ENCODE peak calls at places on chromosomes 13 and 19, in ten cellular contexts. I is breast epithelium; Q is A172; U is endothelial cell; C is renal cortical epithelial cell; X is substantia nigra; M is retinal pigment epithelial cell; R is stimulated activated naive CD8-positive, alpha-beta T cell treated with anti-CD3 and anti-CD28 coated beads, Interleukin-15, amount 100 ng/mL, for 72 hours; Y is stimulated activated CD4-positive, alpha-beta T cell treated with anti-CD3 and anti-CD28 coated beads, Interleukin-2, amount 100 ng/mL, for 24 hours; V is SW480. H is an unnamed sample.

GRCh38 chr13:59391696-59392095 is 772.0 kb downstream of the DIAPH3 start:
- DNase-seq in R (peak; percentile 48), Y (peak; percentile 30), I (no peak), Q (peak; percentile 51), M (no peak), X (peak; percentile 5), U (peak; percentile 65), V (peak; percentile 46), C (peak; percentile 74), H (peak; percentile 38)

GRCh38 chr19:33725567-33725966 is 71.1 kb upstream of the KCTD15 start:
- DNase-seq in C (no peak), U (no peak), R (no peak), X (no peak), Q (no peak), I (no peak), V (no peak), M (no peak), Y (no peak), H (no peak)

GRCh38 chr19:34120846-34121639 is 51.3 kb upstream of the LSM14A start:
- DNase-seq in R (peak; percentile 43), M (no peak), X (no peak), Y (peak; percentile 67), V (no peak), U (peak; percentile 55), I (no peak), Q (peak; percentile 26), C (peak; percentile 36), H (peak; percentile 18)

GRCh38 chr19:6509118-6509971 is 7.2 kb upstream of the TUBB4A start:
- DNase-seq in M (peak; percentile 83), U (no peak), V (no peak), C (no peak), Q (no peak), R (no peak), X (peak; percentile 96), Y (no peak), I (no peak), H (no peak)

GRCh38 chr13:59452189-59452588 is 711.5 kb downstream of the DIAPH3 start:
- DNase-seq in R (no peak), C (no peak), Q (no peak), I (no peak), Y (no peak), U (no peak), X (no peak), V (no peak), M (no peak), H (no peak)

GRCh38 chr13:109010912-109011311 is 381.5 kb downstream of the MYO16 start:
- DNase-seq in R (no peak), Q (no peak), U (peak; percentile 13), M (no peak), V (no peak), Y (no peak), X (no peak), C (no peak), I (no peak), H (no peak)

GRCh38 chr13:80050252-80050651 is 290.7 kb downstream of the SPRY2 start:
- DNase-seq in C (no peak), M (no peak), Y (no peak), V (no peak), R (no peak), X (no peak), Q (no peak), U (no peak), I (no peak), H (no peak)

GRCh38 chr19:44232867-44233266 is 20.5 kb downstream of the ZNF227 start:
- DNase-seq in Q (no peak), C (no peak), V (no peak), R (no peak), I (no peak), U (no peak), X (no peak), Y (no peak), M (no peak), H (no peak)

GRCh38 chr19:15393963-15394362 is 14.4 kb upstream of the AKAP8 start:
- DNase-seq in R (no peak), Y (no peak), I (no peak), Q (no peak), X (no peak), C (no peak), M (no peak), V (no peak), U (no peak), H (no peak)

GRCh38 chr13:114249062-114249461 is 14.4 kb downstream of the CDC16 start:
- DNase-seq in Q (no peak), Y (no peak), X (no peak), I (no peak), V (no peak), R (no peak), U (no peak), M (no peak), C (no peak), H (no peak)

GRCh38 chr13:35961461-35962220 is 169.5 kb downstream of the DCLK1 start:
- DNase-seq in Q (no peak), C (no peak), M (no peak), I (no peak), R (no peak), Y (no peak), V (peak; percentile 12), X (no peak), U (no peak), H (no peak)

GRCh38 chr13:68176486-68176885 is 946.4 kb upstream of the PCDH9 start:
- DNase-seq in R (no peak), Y (no peak), X (no peak), M (peak; percentile 54), U (no peak), I (no peak), V (no peak), Q (peak; percentile 71), C (peak; percentile 93), H (no peak)

GRCh38 chr19:48737360-48737998 is 2.9 kb downstream of the RASIP1 start:
- DNase-seq in M (no peak), R (no peak), Q (no peak), X (no peak), I (no peak), U (no peak), V (peak; percentile 53), Y (no peak), C (no peak), H (no peak)

GRCh38 chr19:49869009-49869483 is 1.7 kb upstream of the PNKP start:
- DNase-seq in I (no peak), M (no peak), X (no peak), U (no peak), C (no peak), Q (no peak), V (no peak), Y (no peak), R (no peak), H (no peak)

GRCh38 chr19:49387936-49388372 is at the start of gene KASH5:
- DNase-seq in V (peak; percentile 45), M (no peak), R (peak; percentile 66), X (no peak), C (peak; percentile 54), I (peak; percentile 75), U (no peak), Q (no peak), Y (peak; percentile 91), H (peak; percentile 54)

GRCh38 chr13:59997976-59998375 is 165.8 kb downstream of the DIAPH3 start:
- DNase-seq in R (no peak), X (no peak), Y (no peak), C (no peak), M (no peak), Q (no peak), U (no peak), V (no peak), I (no peak), H (no peak)

GRCh38 chr19:29551774-29552173 is 26.0 kb downstream of the VSTM2B start:
- DNase-seq in V (no peak), Q (no peak), X (no peak), M (no peak), I (no peak), U (no peak), R (no peak), C (no peak), Y (no peak), H (no peak)

GRCh38 chr13:51154029-51154555 is 43.0 kb upstream of the C13orf42 start:
- DNase-seq in Q (peak; percentile 15), R (no peak), I (no peak), X (no peak), V (no peak), C (peak; percentile 3), M (no peak), U (no peak), Y (peak; percentile 22), H (peak; percentile 33)

GRCh38 chr13:44386932-44387556 is 13.4 kb downstream of the SERP2 start:
- DNase-seq in Y (no peak), I (no peak), V (no peak), M (no peak), X (no peak), Q (no peak), R (no peak), U (no peak), C (no peak), H (no peak)

GRCh38 chr19:33461256-33462111 is 60.1 kb downstream of the PEPD start:
- DNase-seq in C (no peak), R (no peak), M (no peak), V (no peak), I (no peak), X (no peak), Y (no peak), U (no peak), Q (no peak), H (no peak)

GRCh38 chr19:1590641-1591397 is 1.8 kb downstream of the MBD3 start:
- DNase-seq in X (no peak), Q (no peak), M (no peak), U (no peak), I (no peak), V (no peak), C (no peak), Y (peak; percentile 49), R (no peak), H (peak; percentile 37)

GRCh38 chr13:88565566-88565965 is 894.4 kb downstream of the SLITRK5 start:
- DNase-seq in U (no peak), C (no peak), X (no peak), M (no peak), I (no peak), R (no peak), V (no peak), Q (no peak), Y (no peak), H (no peak)

GRCh38 chr13:26019881-26020535 is 31.8 kb downstream of the SHISA2 start:
- DNase-seq in C (peak; percentile 100), Y (no peak), X (no peak), Q (peak; percentile 29), R (no peak), I (no peak), U (no peak), M (no peak), V (peak; percentile 50), H (no peak)

GRCh38 chr19:4436231-4436630 is 21.4 kb downstream of the UBXN6 start:
- DNase-seq in U (no peak), I (no peak), R (no peak), V (no peak), Y (no peak), Q (no peak), M (no peak), C (no peak), X (no peak), H (no peak)

GRCh38 chr19:9586764-9587163 is 2.5 kb upstream of the ZNF121 start:
- DNase-seq in C (peak; percentile 70), X (no peak), Y (peak; percentile 79), I (peak; percentile 70), R (peak; percentile 60), M (no peak), V (peak; percentile 76), U (peak; percentile 75), Q (peak; percentile 74), H (peak; percentile 66)

GRCh38 chr13:39858794-39859193 is 203.3 kb downstream of the COG6 start:
- DNase-seq in X (no peak), Q (no peak), M (no peak), Y (no peak), C (no peak), V (no peak), I (no peak), U (no peak), R (no peak), H (no peak)

GRCh38 chr13:58949646-58950045 is 1214.1 kb downstream of the DIAPH3 start:
- DNase-seq in R (no peak), Y (no peak), C (no peak), X (no peak), M (no peak), I (no peak), V (no peak), U (no peak), Q (no peak), H (no peak)

GRCh38 chr19:4374451-4375163 is 25.7 kb downstream of the SH3GL1 start:
- DNase-seq in C (peak; percentile 69), U (no peak), M (no peak), V (peak; percentile 87), R (no peak), I (no peak), Q (peak; percentile 90), Y (no peak), X (no peak), H (no peak)

H was measured in T-helper 2 cell treated with Interferon-gamma antibody and Interleukin-4, amounts not matched to agents 5 μg/mL and 100 μg/mL, for 36 hours.